ENCODE peak calls at places on chromosomes 4 and X, in five cellular contexts. R is HepG2, K is HCT116, C is K562, N is H1. F is an unnamed sample.

GRCh38 chr4:146124023-146124680 is 51.4 kb upstream of the LSM6 start:
- DNase-seq in R (no peak), K (no peak), C (no peak), N (peak; percentile 33), F (no peak)

GRCh38 chr4:173835863-173836262 is 305.8 kb upstream of the HAND2 start:
- DNase-seq in R (no peak), K (no peak), C (no peak), N (no peak), F (no peak)

GRCh38 chr4:17030543-17030942 is 132.1 kb upstream of the LDB2 start:
- DNase-seq in R (no peak), K (peak; percentile 59), C (no peak), N (no peak), F (no peak)

GRCh38 chr4:1409806-1410425 is 3.7 kb upstream of the NKX1-1 start:
- DNase-seq in R (no peak), K (no peak), C (no peak), N (no peak), F (no peak)

GRCh38 chrX:14927391-14927790 is 54.2 kb downstream of the MOSPD2 start:
- DNase-seq in R (no peak), K (no peak), C (no peak), N (no peak), F (no peak)

GRCh38 chrX:6313356-6313755 is 84.7 kb upstream of the NLGN4X start:
- DNase-seq in R (no peak), K (no peak), C (no peak), N (no peak), F (no peak)

GRCh38 chr4:8280876-8281440 is 11.4 kb downstream of the HTRA3 start:
- DNase-seq in R (no peak), K (no peak), C (no peak), N (no peak), F (no peak)

GRCh38 chr4:146585761-146586333 is 52.8 kb upstream of the POU4F2 start:
- DNase-seq in R (no peak), K (no peak), C (no peak), N (no peak), F (no peak)

GRCh38 chrX:87900320-87900908 is 382.8 kb downstream of the KLHL4 start:
- DNase-seq in R (no peak), K (no peak), C (no peak), N (no peak), F (peak; percentile 50)

GRCh38 chr4:81031389-81032173 is 1.1 kb downstream of the BMP3 start:
- DNase-seq in R (no peak), K (no peak), C (no peak), N (no peak), F (no peak)

GRCh38 chr4:10762541-10762940 is 78.0 kb upstream of the CLNK start:
- DNase-seq in R (no peak), K (no peak), C (no peak), N (no peak), F (no peak)

GRCh38 chrX:20620301-20620700 is 353.6 kb upstream of the RPS6KA3 start:
- DNase-seq in R (no peak), K (peak; percentile 13), C (no peak), N (no peak), F (no peak)

GRCh38 chrX:1529756-1530155 is 7.2 kb downstream of the P2RY8 start:
- DNase-seq in R (no peak), K (no peak), C (no peak), N (no peak), F (no peak)

GRCh38 chr4:126710935-126711334 is 921.8 kb upstream of the INTU start:
- DNase-seq in R (no peak), K (no peak), C (no peak), N (no peak), F (no peak)

GRCh38 chrX:153970398-153971123 is 1.1 kb downstream of the HCFC1 start:
- DNase-seq in R (peak; percentile 29), K (no peak), C (peak; percentile 50), N (no peak), F (no peak)

GRCh38 chr4:68872442-68873217 is 56.8 kb downstream of the UGT2B10 start:
- DNase-seq in R (peak; percentile 89), K (no peak), C (no peak), N (no peak), F (no peak)

GRCh38 chr4:8044699-8045098 is 105.0 kb upstream of the AFAP1 start:
- DNase-seq in R (no peak), K (no peak), C (no peak), N (no peak), F (no peak)

GRCh38 chr4:161926033-161926828 is 237.6 kb downstream of the FSTL5 start:
- DNase-seq in R (no peak), K (no peak), C (no peak), N (no peak), F (no peak)

GRCh38 chr4:14169460-14169859 is 541.9 kb upstream of the BOD1L1 start:
- DNase-seq in R (no peak), K (no peak), C (no peak), N (no peak), F (no peak)

GRCh38 chr4:28490669-28491068 is 1630.0 kb downstream of the STIM2 start:
- DNase-seq in R (no peak), K (no peak), C (no peak), N (no peak), F (no peak)

GRCh38 chrX:375181-376036 is 11.3 kb downstream of the PPP2R3B start:
- DNase-seq in R (no peak), K (no peak), C (no peak), N (no peak), F (no peak)

GRCh38 chr4:104490770-104491395 is 3.8 kb downstream of the CXXC4 start:
- DNase-seq in R (peak; percentile 17), K (no peak), C (peak; percentile 48), N (no peak), F (no peak)

DNA sequence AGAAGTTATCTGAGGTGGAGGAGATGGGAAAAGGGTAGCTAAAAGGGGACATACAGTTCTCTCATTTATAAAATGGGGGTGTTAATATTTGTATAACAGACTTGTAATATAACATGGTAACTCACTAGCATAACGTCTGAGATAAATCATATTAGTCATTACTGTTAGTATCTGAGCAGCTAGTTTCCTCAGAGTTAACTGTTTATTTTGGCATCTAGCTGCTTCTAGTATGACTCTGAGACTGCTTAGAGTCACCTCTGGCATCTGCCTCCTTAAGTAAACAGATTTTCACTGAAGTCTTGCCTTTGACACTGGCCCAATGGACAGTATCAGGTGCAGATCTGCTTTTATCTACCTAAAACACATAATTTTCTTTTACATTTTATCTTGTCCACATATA is 58.1 kb downstream of the SLC30A9 start:
- DNase-seq in R (no peak), K (no peak), C (no peak), N (no peak), F (no peak)
- TF ChIP-seq ATF3 in R (no peak), K (no peak), C (no peak), N (no peak), F (no peak)

GRCh38 chr4:39889226-39889625 is 88.5 kb downstream of the PDS5A start:
- DNase-seq in R (no peak), K (no peak), C (no peak), N (no peak), F (no peak)

GRCh38 chr4:39883645-39884044 is 94.1 kb downstream of the PDS5A start:
- DNase-seq in R (no peak), K (no peak), C (no peak), N (no peak), F (no peak)
- TF ChIP-seq ZNF274 in R (no peak), K (no peak), C (no peak), N (no peak), F (no peak)

DNA sequence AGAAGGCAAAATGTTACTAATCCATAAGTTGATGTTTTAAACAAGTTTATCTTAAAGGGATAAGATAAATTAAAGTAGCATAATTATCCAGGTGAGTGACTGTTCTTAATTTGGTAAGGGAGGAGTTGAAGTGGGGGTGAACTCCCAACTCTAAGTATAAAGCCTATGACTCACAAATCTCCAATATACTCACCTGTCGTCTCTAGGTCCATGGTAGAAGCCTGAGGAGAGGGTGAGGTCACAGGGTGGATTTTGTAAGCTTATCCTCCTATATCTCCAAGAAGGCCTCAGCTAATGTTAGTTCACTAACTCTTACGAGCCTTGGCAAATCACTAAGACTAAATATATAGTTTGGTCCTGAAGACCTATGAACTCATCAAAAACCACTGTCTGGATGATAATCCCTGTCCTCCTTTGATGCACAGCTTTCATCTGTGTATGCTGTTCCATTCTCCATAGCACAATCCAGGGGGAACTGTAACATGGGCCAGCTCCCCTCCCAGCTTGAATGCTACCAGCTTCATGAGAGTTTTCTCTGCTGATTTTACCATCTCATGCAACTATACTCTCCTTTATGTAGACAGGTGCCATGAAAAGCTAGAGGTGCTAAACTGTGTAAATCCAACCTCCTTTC is 158.7 kb downstream of the BTC start:
- DNase-seq in R (no peak), K (peak; percentile 79), C (no peak), N (no peak), F (no peak)
- TF ChIP-seq ATF3 in R (no peak), K (no peak), C (no peak), N (no peak), F (no peak)

GRCh38 chr4:169102011-169102410 is 92.0 kb upstream of the CBR4 start:
- DNase-seq in R (no peak), K (no peak), C (no peak), N (no peak), F (no peak)

GRCh38 chr4:169098054-169098896 is 88.2 kb upstream of the CBR4 start:
- DNase-seq in R (no peak), K (no peak), C (no peak), N (no peak), F (peak; percentile 61)

GRCh38 chr4:169099775-169100180 is 89.7 kb upstream of the CBR4 start:
- DNase-seq in R (peak; percentile 14), K (no peak), C (no peak), N (no peak), F (peak; percentile 34)

GRCh38 chr4:169098969-169099685 is 89.1 kb upstream of the CBR4 start:
- DNase-seq in R (no peak), K (no peak), C (no peak), N (no peak), F (no peak)

DNA sequence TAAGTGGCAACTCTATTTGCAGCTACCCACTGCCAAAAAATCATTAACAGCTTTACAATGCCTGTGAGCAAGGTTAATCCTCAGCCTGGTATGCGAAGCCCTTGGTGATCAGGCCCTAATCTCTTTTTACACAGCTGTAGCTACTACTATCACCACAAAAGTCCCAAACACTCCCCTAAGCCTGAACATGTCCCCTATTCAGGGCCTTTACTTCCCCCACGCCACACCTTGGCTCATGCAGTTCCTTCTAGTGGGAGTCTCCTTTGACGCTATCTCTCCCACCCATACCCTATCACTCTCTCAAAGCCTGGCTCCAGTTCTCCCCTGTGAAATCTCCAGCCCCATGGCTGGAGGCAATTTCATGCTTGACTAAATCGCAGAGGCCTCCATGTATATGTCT is 90.6 kb upstream of the CBR4 start:
- DNase-seq in R (no peak), K (no peak), C (no peak), N (no peak), F (no peak)
- TF ChIP-seq ZNF274 in R (no peak), K (no peak), C (no peak), N (no peak), F (no peak)

F was measured in GM12878.